ENCODE peak calls at places on chromosome 19, in eight cellular contexts. One of them, this sample, is unnamed.

GRCh38 chr19:39126593-39127187 is 1.1 kb downstream of the PAK4 start:
- DNase-seq in DND-41: no peak
- DNase-seq in ascending aorta: no peak
- DNase-seq in A549: peak; percentile 93
- DNase-seq in SJSA1: peak; percentile 89
- DNase-seq in thoracic aorta: no peak
- DNase-seq in lower lobe of right lung: peak; percentile 72
- DNase-seq in HepG2: peak; percentile 89
- DNase-seq in this sample: no peak

GRCh38 chr19:8571006-8571411 is 6.2 kb downstream of the MYO1F start:
- DNase-seq in lower lobe of right lung: peak; percentile 71
- DNase-seq in HepG2: peak; percentile 34
- DNase-seq in SJSA1: peak; percentile 94
- DNase-seq in A549: peak; percentile 69
- DNase-seq in ascending aorta: no peak
- DNase-seq in DND-41: peak; percentile 77
- DNase-seq in thoracic aorta: no peak
- DNase-seq in this sample: peak; percentile 78

GRCh38 chr19:17513801-17514200 is 2.4 kb downstream of the PGLS start:
- DNase-seq in A549: no peak
- DNase-seq in ascending aorta: no peak
- DNase-seq in HepG2: no peak
- DNase-seq in lower lobe of right lung: no peak
- DNase-seq in thoracic aorta: no peak
- DNase-seq in SJSA1: no peak
- DNase-seq in DND-41: no peak
- DNase-seq in this sample: no peak

GRCh38 chr19:45164577-45165335 is 4.0 kb upstream of the NKPD1 start:
- DNase-seq in SJSA1: peak; percentile 74
- DNase-seq in DND-41: no peak
- DNase-seq in HepG2: peak; percentile 79
- DNase-seq in A549: peak; percentile 79
- DNase-seq in ascending aorta: no peak
- DNase-seq in lower lobe of right lung: peak; percentile 86
- DNase-seq in thoracic aorta: no peak
- DNase-seq in this sample: no peak

GRCh38 chr19:11663162-11663561 is 65.9 kb downstream of the ZNF627 start:
- DNase-seq in lower lobe of right lung: no peak
- DNase-seq in A549: no peak
- DNase-seq in ascending aorta: no peak
- DNase-seq in DND-41: no peak
- DNase-seq in SJSA1: no peak
- DNase-seq in HepG2: no peak
- DNase-seq in thoracic aorta: no peak
- DNase-seq in this sample: no peak

GRCh38 chr19:56637976-56638555 is 4.9 kb upstream of the SMIM17 start:
- DNase-seq in DND-41: peak; percentile 94
- DNase-seq in thoracic aorta: no peak
- DNase-seq in SJSA1: no peak
- DNase-seq in A549: peak; percentile 62
- DNase-seq in HepG2: peak; percentile 54
- DNase-seq in lower lobe of right lung: no peak
- DNase-seq in ascending aorta: peak; percentile 66
- DNase-seq in this sample: no peak

GRCh38 chr19:55285225-55285890 is 1.6 kb downstream of the BRSK1 start:
- DNase-seq in DND-41: no peak
- DNase-seq in lower lobe of right lung: no peak
- DNase-seq in ascending aorta: no peak
- DNase-seq in A549: no peak
- DNase-seq in SJSA1: no peak
- DNase-seq in thoracic aorta: no peak
- DNase-seq in HepG2: no peak
- DNase-seq in this sample: no peak

GRCh38 chr19:19531951-19532805 is 3.5 kb downstream of the YJEFN3 start:
- DNase-seq in ascending aorta: peak; percentile 90
- DNase-seq in DND-41: peak; percentile 75
- DNase-seq in lower lobe of right lung: peak; percentile 91
- DNase-seq in A549: peak; percentile 53
- DNase-seq in thoracic aorta: no peak
- DNase-seq in HepG2: peak; percentile 30
- DNase-seq in SJSA1: peak; percentile 74
- DNase-seq in this sample: peak; percentile 89

GRCh38 chr19:17902701-17903100 is 30.1 kb upstream of the CCDC124 start:
- DNase-seq in SJSA1: no peak
- DNase-seq in thoracic aorta: no peak
- DNase-seq in DND-41: peak; percentile 26
- DNase-seq in lower lobe of right lung: no peak
- DNase-seq in A549: no peak
- DNase-seq in HepG2: no peak
- DNase-seq in ascending aorta: no peak
- DNase-seq in this sample: no peak

DNA sequence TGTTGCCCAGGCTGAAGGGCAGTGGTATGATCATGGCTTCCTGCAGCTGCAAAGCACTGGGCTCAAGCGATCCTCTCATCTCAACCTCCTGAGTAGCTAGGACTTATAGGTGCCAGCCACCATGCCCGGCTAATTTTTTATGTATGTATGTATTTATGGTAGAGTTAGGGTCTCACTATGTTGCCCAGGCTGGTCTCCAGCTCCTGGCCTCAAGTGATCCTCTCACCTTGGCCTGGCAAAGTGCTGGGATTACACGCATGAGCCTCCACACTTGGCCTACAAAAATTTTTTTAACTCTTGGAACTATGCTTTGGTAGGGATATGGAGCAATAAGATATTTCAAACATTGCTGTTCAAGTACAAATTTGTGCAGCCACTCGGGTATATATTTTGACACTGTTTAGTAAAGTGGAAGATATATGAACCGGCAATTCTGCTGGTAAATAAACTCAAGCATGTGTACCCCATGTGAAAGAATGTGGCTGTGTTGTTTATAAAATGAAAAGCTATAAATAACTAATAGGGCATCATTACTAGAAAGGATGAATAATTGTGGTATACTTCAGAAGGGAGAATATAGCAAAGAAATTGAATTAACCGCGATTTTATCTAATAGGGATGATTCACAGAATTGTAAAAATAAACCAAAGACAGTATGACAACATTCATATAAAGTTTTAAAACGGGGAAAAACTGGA is 1.1 kb downstream of the ZNF566 start:
- DNase-seq in DND-41: no peak
- DNase-seq in HepG2: no peak
- DNase-seq in SJSA1: no peak
- DNase-seq in A549: no peak
- DNase-seq in thoracic aorta: no peak
- DNase-seq in lower lobe of right lung: no peak
- DNase-seq in ascending aorta: no peak
- DNase-seq in this sample: no peak
- H3K27ac ChIP-seq in DND-41: peak overlapping the region; percentile 98
- H3K27ac ChIP-seq in HepG2: peak overlapping the region; percentile 91
- H3K27ac ChIP-seq in SJSA1: no peak overlapping the region
- H3K27ac ChIP-seq in A549: peak overlapping the region; percentile 89
- H3K27ac ChIP-seq in thoracic aorta: no peak overlapping the region
- H3K27ac ChIP-seq in lower lobe of right lung: peak overlapping the region; percentile 94
- H3K27ac ChIP-seq in ascending aorta: peak overlapping the region; percentile 92
- H3K27ac ChIP-seq in this sample: peak overlapping the region; percentile 79

GRCh38 chr19:47187023-47187655 is 43.9 kb downstream of the BBC3 start:
- DNase-seq in HepG2: no peak
- DNase-seq in lower lobe of right lung: no peak
- DNase-seq in SJSA1: no peak
- DNase-seq in ascending aorta: no peak
- DNase-seq in thoracic aorta: no peak
- DNase-seq in A549: no peak
- DNase-seq in DND-41: no peak
- DNase-seq in this sample: no peak

GRCh38 chr19:47187797-47188196 is 43.2 kb downstream of the BBC3 start:
- DNase-seq in SJSA1: no peak
- DNase-seq in A549: no peak
- DNase-seq in ascending aorta: no peak
- DNase-seq in thoracic aorta: no peak
- DNase-seq in lower lobe of right lung: no peak
- DNase-seq in HepG2: no peak
- DNase-seq in DND-41: no peak
- DNase-seq in this sample: no peak

GRCh38 chr19:47188507-47189033 is 42.4 kb downstream of the BBC3 start:
- DNase-seq in thoracic aorta: no peak
- DNase-seq in HepG2: no peak
- DNase-seq in A549: no peak
- DNase-seq in ascending aorta: no peak
- DNase-seq in SJSA1: no peak
- DNase-seq in DND-41: no peak
- DNase-seq in lower lobe of right lung: no peak
- DNase-seq in this sample: no peak

GRCh38 chr19:47183579-47183978 is 47.4 kb downstream of the BBC3 start:
- DNase-seq in SJSA1: no peak
- DNase-seq in thoracic aorta: no peak
- DNase-seq in DND-41: no peak
- DNase-seq in ascending aorta: no peak
- DNase-seq in lower lobe of right lung: no peak
- DNase-seq in HepG2: no peak
- DNase-seq in A549: no peak
- DNase-seq in this sample: no peak

DNA sequence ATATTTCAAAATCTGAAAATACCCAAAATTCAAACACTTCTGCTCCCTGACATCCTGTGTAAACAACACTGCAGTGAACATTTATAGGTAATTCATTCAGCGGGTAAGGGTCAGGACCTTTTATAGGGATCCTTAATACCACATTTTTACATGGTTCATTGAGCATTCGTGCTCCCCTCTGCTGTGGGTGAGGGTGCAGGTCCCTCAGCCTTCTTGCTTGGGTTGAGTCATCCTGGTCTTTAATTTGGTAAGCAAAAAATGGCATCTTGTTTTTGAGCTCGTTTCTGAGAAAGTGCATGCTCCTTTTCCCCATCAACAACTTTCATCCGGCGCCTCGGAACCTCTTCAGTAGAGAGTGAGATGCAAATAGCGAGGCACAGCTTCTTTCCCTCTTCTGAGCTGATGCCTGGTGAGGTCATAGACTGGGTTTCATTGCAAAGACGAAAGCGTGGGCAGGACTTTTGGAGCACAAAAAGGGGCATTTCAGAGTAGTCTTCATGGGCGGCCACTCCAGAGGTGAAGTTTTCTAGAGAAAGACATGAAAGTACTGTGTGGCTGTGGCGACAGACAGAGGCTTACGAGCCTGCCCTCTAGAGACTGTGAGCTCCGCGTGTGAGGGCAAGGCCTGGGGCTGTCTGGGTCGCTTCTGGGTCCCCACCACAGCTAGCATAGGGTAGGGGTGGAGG is 44.5 kb downstream of the BBC3 start:
- DNase-seq in A549: no peak
- DNase-seq in ascending aorta: no peak
- DNase-seq in DND-41: peak; percentile 24
- DNase-seq in thoracic aorta: no peak
- DNase-seq in HepG2: no peak
- DNase-seq in lower lobe of right lung: no peak
- DNase-seq in SJSA1: no peak
- DNase-seq in this sample: peak; percentile 80
- H3K27ac ChIP-seq in A549: no peak overlapping the region
- H3K27ac ChIP-seq in ascending aorta: no peak overlapping the region
- H3K27ac ChIP-seq in DND-41: no peak overlapping the region
- H3K27ac ChIP-seq in thoracic aorta: no peak overlapping the region
- H3K27ac ChIP-seq in HepG2: peak overlapping the region; percentile 12
- H3K27ac ChIP-seq in lower lobe of right lung: peak overlapping the region; percentile 34
- H3K27ac ChIP-seq in SJSA1: no peak overlapping the region
- H3K27ac ChIP-seq in this sample: peak overlapping the region; percentile 41

GRCh38 chr19:41427647-41428480 is 690 bp upstream of the B3GNT8 start:
- DNase-seq in ascending aorta: no peak
- DNase-seq in lower lobe of right lung: peak; percentile 71
- DNase-seq in SJSA1: no peak
- DNase-seq in DND-41: peak; percentile 48
- DNase-seq in A549: no peak
- DNase-seq in HepG2: no peak
- DNase-seq in thoracic aorta: no peak
- DNase-seq in this sample: peak; percentile 49

GRCh38 chr19:41428481-41428859 is 1.3 kb upstream of the B3GNT8 start:
- DNase-seq in DND-41: no peak
- DNase-seq in SJSA1: no peak
- DNase-seq in HepG2: no peak
- DNase-seq in ascending aorta: no peak
- DNase-seq in lower lobe of right lung: no peak
- DNase-seq in thoracic aorta: no peak
- DNase-seq in A549: no peak
- DNase-seq in this sample: no peak

GRCh38 chr19:41433171-41433570 is 6.0 kb upstream of the B3GNT8 start:
- DNase-seq in HepG2: no peak
- DNase-seq in thoracic aorta: no peak
- DNase-seq in lower lobe of right lung: no peak
- DNase-seq in SJSA1: no peak
- DNase-seq in ascending aorta: no peak
- DNase-seq in DND-41: no peak
- DNase-seq in A549: no peak
- DNase-seq in this sample: no peak

GRCh38 chr19:41431426-41432386 is 4.5 kb upstream of the B3GNT8 start:
- DNase-seq in thoracic aorta: no peak
- DNase-seq in lower lobe of right lung: peak; percentile 57
- DNase-seq in DND-41: no peak
- DNase-seq in SJSA1: no peak
- DNase-seq in A549: peak; percentile 58
- DNase-seq in ascending aorta: no peak
- DNase-seq in HepG2: peak; percentile 24
- DNase-seq in this sample: no peak

GRCh38 chr19:41430907-41431306 is 3.7 kb upstream of the B3GNT8 start:
- DNase-seq in SJSA1: no peak
- DNase-seq in ascending aorta: no peak
- DNase-seq in A549: no peak
- DNase-seq in HepG2: no peak
- DNase-seq in DND-41: no peak
- DNase-seq in thoracic aorta: no peak
- DNase-seq in lower lobe of right lung: no peak
- DNase-seq in this sample: no peak
- H3K27ac ChIP-seq in SJSA1: no peak overlapping the region
- H3K27ac ChIP-seq in ascending aorta: no peak overlapping the region
- H3K27ac ChIP-seq in A549: no peak overlapping the region
- H3K27ac ChIP-seq in HepG2: no peak overlapping the region
- H3K27ac ChIP-seq in DND-41: no peak overlapping the region
- H3K27ac ChIP-seq in thoracic aorta: no peak overlapping the region
- H3K27ac ChIP-seq in lower lobe of right lung: no peak overlapping the region
- H3K27ac ChIP-seq in this sample: no peak overlapping the region

GRCh38 chr19:42281175-42282035 is 12.4 kb downstream of the CIC start:
- DNase-seq in thoracic aorta: no peak
- DNase-seq in DND-41: peak; percentile 32
- DNase-seq in HepG2: peak; percentile 76
- DNase-seq in A549: no peak
- DNase-seq in ascending aorta: peak; percentile 83
- DNase-seq in SJSA1: peak; percentile 67
- DNase-seq in lower lobe of right lung: no peak
- DNase-seq in this sample: no peak

GRCh38 chr19:42282810-42283247 is 13.8 kb downstream of the CIC start:
- DNase-seq in ascending aorta: no peak
- DNase-seq in HepG2: no peak
- DNase-seq in A549: no peak
- DNase-seq in DND-41: no peak
- DNase-seq in lower lobe of right lung: no peak
- DNase-seq in thoracic aorta: no peak
- DNase-seq in SJSA1: no peak
- DNase-seq in this sample: no peak

GRCh38 chr19:42280761-42281174 is 11.7 kb downstream of the CIC start:
- DNase-seq in ascending aorta: peak; percentile 92
- DNase-seq in DND-41: no peak
- DNase-seq in thoracic aorta: no peak
- DNase-seq in SJSA1: no peak
- DNase-seq in HepG2: no peak
- DNase-seq in A549: no peak
- DNase-seq in lower lobe of right lung: no peak
- DNase-seq in this sample: no peak

GRCh38 chr19:42283248-42284065 is 14.4 kb downstream of the CIC start:
- DNase-seq in lower lobe of right lung: peak; percentile 96
- DNase-seq in SJSA1: peak; percentile 95
- DNase-seq in A549: peak; percentile 97
- DNase-seq in thoracic aorta: peak; percentile 87
- DNase-seq in DND-41: peak; percentile 97
- DNase-seq in ascending aorta: peak; percentile 99
- DNase-seq in HepG2: peak; percentile 83
- DNase-seq in this sample: peak; percentile 90

GRCh38 chr19:42282036-42282762 is 13.1 kb downstream of the CIC start:
- DNase-seq in thoracic aorta: no peak
- DNase-seq in lower lobe of right lung: no peak
- DNase-seq in SJSA1: no peak
- DNase-seq in HepG2: no peak
- DNase-seq in ascending aorta: no peak
- DNase-seq in A549: no peak
- DNase-seq in DND-41: no peak
- DNase-seq in this sample: no peak
- H3K27ac ChIP-seq in thoracic aorta: peak overlapping the region; percentile 91
- H3K27ac ChIP-seq in lower lobe of right lung: peak overlapping the region; percentile 85
- H3K27ac ChIP-seq in SJSA1: peak overlapping the region; percentile 26
- H3K27ac ChIP-seq in HepG2: peak overlapping the region; percentile 70
- H3K27ac ChIP-seq in ascending aorta: peak overlapping the region; percentile 96
- H3K27ac ChIP-seq in A549: peak overlapping the region; percentile 94
- H3K27ac ChIP-seq in DND-41: peak overlapping the region; percentile 50
- H3K27ac ChIP-seq in this sample: peak overlapping the region; percentile 94